ENCODE peak calls at places on chromosomes 16 and 17, in seven cellular contexts. L is astrocyte of the spinal cord, A is transverse colon, Z is GM12865, Y is cardiac fibroblast, I is heart left ventricle, M is A549. F is an unnamed sample.
A peak's percentile ranks its signal among the peaks of the same experiment; 100 is the strongest.

GRCh38 chr17:37086329-37086728 is 137.6 kb downstream of the AATF start:
- DNase-seq in A (no peak), M (no peak), Z (no peak), I (no peak), Y (no peak), L (no peak), F (no peak)

GRCh38 chr17:73533801-73534574 is 110.3 kb downstream of the SDK2 start:
- DNase-seq in I (no peak), Z (no peak), A (no peak), Y (no peak), M (no peak), L (no peak), F (no peak)

GRCh38 chr16:63096857-63097256 is 1060.6 kb upstream of the CDH8 start:
- DNase-seq in A (no peak), I (no peak), M (no peak), Y (no peak), L (no peak), Z (no peak), F (no peak)

GRCh38 chr16:11270602-11271162 is 1.6 kb upstream of the TNP2 start:
- DNase-seq in M (no peak), I (no peak), L (no peak), Z (no peak), A (no peak), Y (no peak), F (no peak)

GRCh38 chr17:16878547-16879100 is 93.3 kb downstream of the TNFRSF13B start:
- DNase-seq in L (no peak), Z (no peak), Y (no peak), I (no peak), M (no peak), A (no peak), F (no peak)

GRCh38 chr17:76594676-76595075 is 9.0 kb upstream of the ST6GALNAC2 start:
- DNase-seq in A (no peak), Y (no peak), Z (no peak), M (no peak), I (no peak), L (no peak), F (no peak)

GRCh38 chr16:83842755-83843507 is 35.2 kb downstream of the HSBP1 start:
- DNase-seq in A (peak; percentile 12), M (no peak), Z (no peak), I (no peak), L (no peak), Y (no peak), F (no peak)

GRCh38 chr17:5254903-5255521 is 20.4 kb upstream of the SCIMP start:
- DNase-seq in A (no peak), I (no peak), Y (no peak), L (no peak), M (no peak), Z (peak; percentile 68), F (no peak)

GRCh38 chr17:40317345-40317873 is 8.4 kb downstream of the RARA start:
- DNase-seq in L (peak; percentile 76), M (peak; percentile 93), A (peak; percentile 71), Y (peak; percentile 81), Z (peak; percentile 67), I (peak; percentile 73), F (no peak)

GRCh38 chr17:40019140-40019991 is 4.1 kb downstream of the CSF3 start:
- DNase-seq in Y (peak; percentile 92), L (peak; percentile 83), M (no peak), Z (no peak), I (no peak), A (no peak), F (no peak)

GRCh38 chr16:89308391-89309333 is 91.2 kb downstream of the ZNF778 start:
- DNase-seq in I (peak; percentile 14), L (no peak), Y (no peak), M (no peak), Z (no peak), A (no peak), F (no peak)

GRCh38 chr16:27795992-27796614 is 246.2 kb downstream of the KATNIP start:
- DNase-seq in M (no peak), Y (peak; percentile 50), L (peak; percentile 37), A (peak; percentile 27), Z (peak; percentile 41), I (peak; percentile 55), F (no peak)

GRCh38 chr17:32487460-32488176 is 825 bp downstream of the CDK5R1 start:
- DNase-seq in A (no peak), M (no peak), I (peak; percentile 34), Y (peak; percentile 13), L (peak; percentile 30), Z (peak; percentile 54), F (no peak)

DNA sequence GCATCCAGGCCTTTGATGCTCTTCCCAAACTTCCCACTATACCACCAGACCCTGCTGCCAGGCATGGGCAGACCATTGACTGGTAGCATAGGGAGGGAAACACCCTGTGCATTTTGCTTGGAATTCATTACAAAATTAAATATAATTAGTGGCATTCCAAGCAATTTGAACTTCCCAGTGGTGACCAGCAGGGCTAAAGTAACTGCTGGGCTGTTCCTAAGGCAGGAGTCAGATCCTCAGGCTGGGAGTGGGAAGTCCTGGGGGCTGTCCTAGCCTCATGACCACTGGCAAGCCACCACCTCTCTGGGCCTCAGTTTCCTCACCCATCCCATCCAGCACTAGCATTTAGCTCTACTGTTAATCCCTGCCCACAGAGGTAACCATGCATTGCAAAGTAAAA is 3.7 kb downstream of the PRR15L start:
- DNase-seq in Z (no peak), A (no peak), L (no peak), Y (no peak), M (no peak), I (no peak), F (no peak)
- H3K4me3 ChIP-seq in Z (no peak overlapping the region), A (no peak overlapping the region), L (no peak overlapping the region), Y (no peak overlapping the region), M (no peak overlapping the region), I (no peak overlapping the region), F (no peak overlapping the region)

DNA sequence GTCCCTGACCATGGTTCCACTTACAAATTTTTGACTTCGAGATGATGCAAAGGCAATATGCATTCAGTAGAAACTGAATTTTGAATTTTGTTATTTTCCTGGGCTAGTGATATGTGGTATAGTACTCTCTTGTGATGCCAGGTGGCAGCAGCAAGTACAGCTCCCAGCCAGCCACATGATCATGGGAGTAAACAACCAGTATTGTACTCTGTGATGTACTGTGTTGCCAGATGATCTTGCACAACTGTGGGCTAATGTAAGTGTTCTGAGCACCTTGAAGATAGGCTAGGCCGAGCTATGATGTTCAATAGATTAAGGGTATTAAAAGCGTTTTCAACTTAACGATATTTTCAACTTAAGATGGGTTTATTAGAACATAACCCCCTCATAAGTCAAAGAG is 250.8 kb downstream of the STX8 start:
- DNase-seq in M (no peak), Y (peak; percentile 18), A (no peak), L (no peak), Z (no peak), I (no peak), F (no peak)
- TF ChIP-seq CTCF in M (no peak), Y (no peak), A (no peak), L (no peak), Z (no peak), I (no peak), F (no peak)

DNA sequence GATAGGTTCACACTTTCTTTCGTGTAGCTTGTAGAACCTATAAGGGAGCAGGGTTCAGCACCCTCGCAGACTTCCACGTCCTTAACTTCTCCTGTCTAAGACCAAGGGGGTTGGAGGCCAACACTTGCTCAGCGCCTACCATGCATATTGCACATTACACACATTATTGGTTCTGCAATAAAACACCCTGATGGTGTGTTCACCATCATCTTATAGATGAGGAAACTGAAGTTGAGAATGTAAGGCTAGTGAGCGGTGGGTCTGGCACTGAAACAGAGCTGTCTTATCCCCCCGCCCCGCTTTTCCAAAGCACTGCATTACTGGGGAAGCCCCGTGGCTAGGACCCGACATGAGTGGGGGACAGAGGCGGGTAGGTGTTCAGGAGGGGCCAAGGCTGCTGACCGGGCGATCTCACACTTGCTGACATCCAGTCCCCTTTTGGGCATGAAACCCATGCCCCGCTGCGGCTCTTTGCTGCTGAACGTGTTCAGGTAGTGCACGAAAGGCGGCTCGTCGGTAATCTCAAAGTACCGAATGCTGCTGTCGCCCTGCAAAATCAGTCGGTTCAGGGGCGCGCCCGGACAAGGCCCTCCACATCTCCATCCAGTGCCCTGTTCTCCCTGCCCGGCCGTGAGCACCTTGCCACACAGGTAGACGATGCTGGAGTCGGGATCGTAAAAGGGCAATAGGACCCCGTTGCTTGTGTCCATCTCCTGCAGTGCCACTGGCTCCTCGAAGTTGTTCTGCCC is 6.2 kb downstream of the CORO6 start:
- DNase-seq in Z (no peak), L (no peak), M (no peak), A (no peak), Y (no peak), I (no peak), F (no peak)
- H3K4me3 ChIP-seq in Z (no peak overlapping the region), L (no peak overlapping the region), M (no peak overlapping the region), A (no peak overlapping the region), Y (no peak overlapping the region), I (peak overlapping the region; percentile 56), F (peak overlapping the region; percentile 36)

GRCh38 chr16:31711344-31711845 is 162.2 kb upstream of the ZNF267 start:
- DNase-seq in Z (no peak), I (no peak), L (no peak), M (no peak), A (no peak), Y (no peak), F (no peak)
- TF ChIP-seq CTCF in Z (peak; percentile 12), I (no peak), L (no peak), M (no peak), A (no peak), Y (no peak), F (no peak)

DNA sequence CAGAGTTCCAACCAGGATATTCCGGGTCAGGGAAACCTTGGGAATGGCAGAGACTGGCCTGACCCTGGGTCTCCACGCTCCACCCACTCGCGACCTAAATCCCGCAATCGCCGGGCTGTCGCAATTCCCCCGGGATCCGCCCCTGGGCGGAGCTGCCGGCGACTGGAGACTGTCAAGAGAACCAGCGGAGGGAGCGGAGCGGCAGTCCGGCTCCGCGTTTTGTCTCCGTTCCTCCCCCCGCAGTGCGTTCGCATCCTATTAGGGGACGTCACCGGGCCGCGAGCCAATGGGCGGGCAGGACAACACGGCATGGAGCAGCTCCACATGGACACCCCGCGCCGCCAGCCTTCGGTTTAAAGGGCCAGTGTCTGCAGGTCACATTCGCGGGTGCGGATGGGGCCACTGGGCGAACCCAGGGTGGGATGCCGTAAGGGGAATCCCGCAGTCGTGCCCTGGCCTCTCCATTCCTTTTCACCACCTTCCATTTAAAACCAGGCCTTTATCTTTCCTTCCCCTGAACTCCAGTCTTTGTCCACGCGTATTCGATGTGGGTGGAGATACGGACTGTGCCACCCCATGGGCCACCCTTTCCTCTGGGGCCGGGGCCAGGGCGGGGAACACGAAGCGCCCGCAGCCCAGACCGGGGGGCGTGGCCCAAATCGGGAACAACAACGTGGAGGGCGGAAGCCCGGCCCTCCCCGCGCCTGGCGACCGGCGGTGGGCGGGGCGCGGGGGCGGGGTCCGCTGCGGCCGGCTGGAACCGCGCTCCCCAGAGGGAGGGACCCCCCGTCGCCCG is 764 bp upstream of the MNT start:
- DNase-seq in A (peak; percentile 100), L (peak; percentile 100), Y (peak; percentile 100), M (peak; percentile 98), I (peak; percentile 100), Z (peak; percentile 100), F (peak; percentile 97)
- H3K4me3 ChIP-seq in A (peak overlapping the region; percentile 45), L (peak overlapping the region; percentile 56), Y (peak overlapping the region; percentile 56), M (peak overlapping the region; percentile 99), I (peak overlapping the region; percentile 82), Z (peak overlapping the region; percentile 75), F (peak overlapping the region; percentile 69)

GRCh38 chr17:48593840-48594411 is 347 bp upstream of the HOXB5 start:
- DNase-seq in I (peak; percentile 68), M (peak; percentile 94), Y (peak; percentile 75), A (peak; percentile 79), Z (peak; percentile 78), L (peak; percentile 97), F (no peak)
- TF ChIP-seq CTCF in I (peak; percentile 84), M (peak; percentile 99), Y (peak; percentile 81), A (peak; percentile 77), Z (peak; percentile 96), L (peak; percentile 83), F (peak; percentile 88)

GRCh38 chr16:46970089-46970488 is 3.4 kb downstream of the DNAJA2 start:
- DNase-seq in M (no peak), Y (no peak), Z (no peak), I (peak; percentile 64), A (no peak), L (no peak), F (no peak)
- H3K4me3 ChIP-seq in M (no peak overlapping the region), Y (no peak overlapping the region), Z (no peak overlapping the region), I (no peak overlapping the region), A (no peak overlapping the region), L (no peak overlapping the region), F (no peak overlapping the region)

F was measured in retinal pigment epithelial cell.